ENCODE peak calls at places on chromosome 17, in four cellular contexts. A, K, I and J are unnamed samples.

GRCh38 chr17:57899391-57899790 is 49.5 kb upstream of the MRPS23 start:
- DNase-seq in A (no peak), K (no peak), I (no peak), J (no peak)

GRCh38 chr17:3827124-3827773 is 18.8 kb downstream of the NCBP3 start:
- DNase-seq in A (peak), K (peak), I (no peak), J (no peak)

GRCh38 chr17:385195-385835 is 32.7 kb upstream of the RPH3AL start:
- DNase-seq in A (no peak), K (peak), I (peak), J (peak)

GRCh38 chr17:36534117-36534880 is at the start of gene MYO19:
- DNase-seq in A (peak), K (peak), I (peak), J (peak)

GRCh38 chr17:66494023-66494803 is 191.8 kb downstream of the PRKCA start:
- DNase-seq in A (peak), K (no peak), I (no peak), J (no peak)

GRCh38 chr17:76685366-76685765 is 25.4 kb downstream of the MXRA7 start:
- DNase-seq in A (no peak), K (no peak), I (no peak), J (no peak)

GRCh38 chr17:34542700-34543336 is 36.6 kb upstream of the TMEM132E start:
- DNase-seq in A (no peak), K (no peak), I (peak), J (no peak)

GRCh38 chr17:65696739-65697394 is 135.4 kb upstream of the AXIN2 start:
- DNase-seq in A (peak), K (no peak), I (peak), J (no peak)

GRCh38 chr17:55710410-55710809 is 12.3 kb downstream of the TMEM100 start:
- DNase-seq in A (no peak), K (no peak), I (no peak), J (no peak)